ENCODE peak calls at places on chromosome 18, in six cellular contexts. One of them, this sample, is unnamed.

GRCh38 chr18:49788327-49788908 is 24.9 kb downstream of the ACAA2 start:
- DNase-seq in mucosa of descending colon: no peak
- DNase-seq in cardiac muscle cell: no peak
- DNase-seq in HTR-8/SVneo: no peak
- DNase-seq in hypothalamus: no peak
- DNase-seq in tibial artery: no peak
- DNase-seq in this sample: no peak

GRCh38 chr18:6389005-6389404 is 25.7 kb downstream of the L3MBTL4 start:
- DNase-seq in mucosa of descending colon: no peak
- DNase-seq in cardiac muscle cell: no peak
- DNase-seq in HTR-8/SVneo: no peak
- DNase-seq in hypothalamus: no peak
- DNase-seq in tibial artery: no peak
- DNase-seq in this sample: no peak

GRCh38 chr18:2526320-2526719 is 45.0 kb downstream of the METTL4 start:
- DNase-seq in mucosa of descending colon: no peak
- DNase-seq in cardiac muscle cell: no peak
- DNase-seq in HTR-8/SVneo: no peak
- DNase-seq in hypothalamus: no peak
- DNase-seq in tibial artery: no peak
- DNase-seq in this sample: no peak

GRCh38 chr18:44123743-44124142 is 556.9 kb upstream of the SETBP1 start:
- DNase-seq in mucosa of descending colon: no peak
- DNase-seq in cardiac muscle cell: no peak
- DNase-seq in HTR-8/SVneo: no peak
- DNase-seq in hypothalamus: no peak
- DNase-seq in tibial artery: no peak
- DNase-seq in this sample: no peak

GRCh38 chr18:11309172-11309571 is 159.8 kb upstream of the PIEZO2 start:
- DNase-seq in mucosa of descending colon: no peak
- DNase-seq in cardiac muscle cell: no peak
- DNase-seq in HTR-8/SVneo: no peak
- DNase-seq in hypothalamus: no peak
- DNase-seq in tibial artery: no peak
- DNase-seq in this sample: no peak

GRCh38 chr18:26089247-26090129 is 925 bp downstream of the SS18 start:
- DNase-seq in mucosa of descending colon: peak
- DNase-seq in cardiac muscle cell: peak
- DNase-seq in HTR-8/SVneo: peak
- DNase-seq in hypothalamus: no peak
- DNase-seq in tibial artery: no peak
- DNase-seq in this sample: peak

GRCh38 chr18:59502222-59502898 is 143.3 kb upstream of the LMAN1 start:
- DNase-seq in mucosa of descending colon: peak
- DNase-seq in cardiac muscle cell: peak
- DNase-seq in HTR-8/SVneo: peak
- DNase-seq in hypothalamus: no peak
- DNase-seq in tibial artery: peak
- DNase-seq in this sample: no peak

GRCh38 chr18:36296591-36297418 is 708 bp upstream of the FHOD3 start:
- DNase-seq in mucosa of descending colon: peak
- DNase-seq in cardiac muscle cell: peak
- DNase-seq in HTR-8/SVneo: peak
- DNase-seq in hypothalamus: peak
- DNase-seq in tibial artery: peak
- DNase-seq in this sample: peak

GRCh38 chr18:79065802-79066201 is 3.4 kb upstream of the ATP9B start:
- DNase-seq in mucosa of descending colon: no peak
- DNase-seq in cardiac muscle cell: no peak
- DNase-seq in HTR-8/SVneo: no peak
- DNase-seq in hypothalamus: no peak
- DNase-seq in tibial artery: no peak
- DNase-seq in this sample: no peak

GRCh38 chr18:45634454-45634853 is 19.2 kb downstream of the SLC14A2 start:
- DNase-seq in mucosa of descending colon: no peak
- DNase-seq in cardiac muscle cell: no peak
- DNase-seq in HTR-8/SVneo: no peak
- DNase-seq in hypothalamus: no peak
- DNase-seq in tibial artery: no peak
- DNase-seq in this sample: no peak

GRCh38 chr18:8849696-8850095 is 144.3 kb downstream of the MTCL1 start:
- DNase-seq in mucosa of descending colon: no peak
- DNase-seq in cardiac muscle cell: no peak
- DNase-seq in HTR-8/SVneo: no peak
- DNase-seq in hypothalamus: no peak
- DNase-seq in tibial artery: no peak
- DNase-seq in this sample: no peak

GRCh38 chr18:8841781-8842485 is 136.6 kb downstream of the MTCL1 start:
- DNase-seq in mucosa of descending colon: no peak
- DNase-seq in cardiac muscle cell: no peak
- DNase-seq in HTR-8/SVneo: no peak
- DNase-seq in hypothalamus: no peak
- DNase-seq in tibial artery: no peak
- DNase-seq in this sample: no peak

GRCh38 chr18:44733069-44733753 is 52.5 kb downstream of the SETBP1 start:
- DNase-seq in mucosa of descending colon: no peak
- DNase-seq in cardiac muscle cell: no peak
- DNase-seq in HTR-8/SVneo: no peak
- DNase-seq in hypothalamus: no peak
- DNase-seq in tibial artery: peak
- DNase-seq in this sample: no peak

GRCh38 chr18:26976206-26976605 is 110.7 kb upstream of the AQP4 start:
- DNase-seq in mucosa of descending colon: no peak
- DNase-seq in cardiac muscle cell: no peak
- DNase-seq in HTR-8/SVneo: no peak
- DNase-seq in hypothalamus: no peak
- DNase-seq in tibial artery: no peak
- DNase-seq in this sample: no peak

GRCh38 chr18:49819768-49820662 is 6.7 kb upstream of the ACAA2 start:
- DNase-seq in mucosa of descending colon: peak
- DNase-seq in cardiac muscle cell: no peak
- DNase-seq in HTR-8/SVneo: no peak
- DNase-seq in hypothalamus: no peak
- DNase-seq in tibial artery: no peak
- DNase-seq in this sample: no peak

GRCh38 chr18:21341141-21341540 is 99.1 kb downstream of the GREB1L start:
- DNase-seq in mucosa of descending colon: no peak
- DNase-seq in cardiac muscle cell: no peak
- DNase-seq in HTR-8/SVneo: no peak
- DNase-seq in hypothalamus: no peak
- DNase-seq in tibial artery: no peak
- DNase-seq in this sample: no peak

GRCh38 chr18:32086866-32087265 is 4.8 kb upstream of the RNF138 start:
- DNase-seq in mucosa of descending colon: no peak
- DNase-seq in cardiac muscle cell: no peak
- DNase-seq in HTR-8/SVneo: no peak
- DNase-seq in hypothalamus: no peak
- DNase-seq in tibial artery: no peak
- DNase-seq in this sample: no peak

GRCh38 chr18:69002233-69002632 is 204.4 kb downstream of the CCDC102B start:
- DNase-seq in mucosa of descending colon: no peak
- DNase-seq in cardiac muscle cell: no peak
- DNase-seq in HTR-8/SVneo: no peak
- DNase-seq in hypothalamus: no peak
- DNase-seq in tibial artery: no peak
- DNase-seq in this sample: no peak

GRCh38 chr18:53991202-53991601 is 233.3 kb downstream of the MBD2 start:
- DNase-seq in mucosa of descending colon: no peak
- DNase-seq in cardiac muscle cell: no peak
- DNase-seq in HTR-8/SVneo: no peak
- DNase-seq in hypothalamus: no peak
- DNase-seq in tibial artery: no peak
- DNase-seq in this sample: no peak